ENCODE peak calls at places on chromosomes 12 and 14, in four cellular contexts. N is GM12878, O is HCT116, W is HepG2. B is an unnamed sample.

GRCh38 chr12:118960865-118961264 is 20.5 kb upstream of the SRRM4 start:
- DNase-seq in N (no peak), O (no peak), W (no peak), B (no peak)

GRCh38 chr14:90518941-90519256 is 122.1 kb downstream of the CALM1 start:
- DNase-seq in N (no peak), O (peak), W (peak), B (peak)

GRCh38 chr14:51938137-51938536 is 51.2 kb upstream of the RTRAF start:
- DNase-seq in N (no peak), O (no peak), W (no peak), B (no peak)

GRCh38 chr14:22200977-22201605 is 387.9 kb downstream of the DAD1 start:
- DNase-seq in N (peak), O (peak), W (peak), B (peak)

GRCh38 chr14:28515571-28515970 is 251.0 kb upstream of the FOXG1 start:
- DNase-seq in N (no peak), O (no peak), W (no peak), B (no peak)

GRCh38 chr12:224330-224729 is 10.4 kb upstream of the SLC6A12 start:
- DNase-seq in N (no peak), O (no peak), W (no peak), B (no peak)

GRCh38 chr14:22995889-22996611 is 13.7 kb upstream of the AJUBA start:
- DNase-seq in N (no peak), O (no peak), W (no peak), B (no peak)

GRCh38 chr14:44567997-44568396 is 60.9 kb upstream of the FSCB start:
- DNase-seq in N (no peak), O (no peak), W (no peak), B (no peak)

GRCh38 chr14:96705422-96706092 is 91.6 kb upstream of the VRK1 start:
- DNase-seq in N (no peak), O (no peak), W (no peak), B (no peak)

GRCh38 chr14:96711559-96712267 is 85.5 kb upstream of the VRK1 start:
- DNase-seq in N (no peak), O (no peak), W (no peak), B (no peak)

GRCh38 chr14:96702831-96703230 is 94.4 kb upstream of the VRK1 start:
- DNase-seq in N (no peak), O (no peak), W (no peak), B (no peak)

GRCh38 chr14:96710060-96710636 is 87.0 kb upstream of the VRK1 start:
- DNase-seq in N (no peak), O (no peak), W (no peak), B (no peak)

DNA sequence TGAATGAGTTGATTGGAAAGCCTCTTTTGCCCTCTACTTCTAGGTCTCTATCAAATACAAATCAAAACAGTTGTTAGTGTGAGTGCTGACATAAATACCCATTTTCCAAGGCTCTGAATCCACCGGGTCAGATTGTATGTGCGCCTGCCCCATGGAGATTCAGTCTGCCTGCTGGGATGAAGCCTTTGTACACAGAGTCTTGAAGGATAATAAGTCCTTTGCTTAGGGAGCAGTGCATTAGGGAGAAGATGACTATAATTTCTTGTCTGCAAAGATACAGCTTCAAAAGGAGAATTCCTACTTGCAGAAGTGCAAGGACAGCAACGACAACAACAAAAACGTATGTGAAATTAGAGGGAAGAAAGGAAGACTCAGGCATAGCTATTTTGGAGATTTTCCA is 90.3 kb upstream of the VRK1 start:
- DNase-seq in N (no peak), O (no peak), W (no peak), B (no peak)
- TF ChIP-seq ZBTB33 in N (no peak), O (no peak), W (no peak), B (no peak)

DNA sequence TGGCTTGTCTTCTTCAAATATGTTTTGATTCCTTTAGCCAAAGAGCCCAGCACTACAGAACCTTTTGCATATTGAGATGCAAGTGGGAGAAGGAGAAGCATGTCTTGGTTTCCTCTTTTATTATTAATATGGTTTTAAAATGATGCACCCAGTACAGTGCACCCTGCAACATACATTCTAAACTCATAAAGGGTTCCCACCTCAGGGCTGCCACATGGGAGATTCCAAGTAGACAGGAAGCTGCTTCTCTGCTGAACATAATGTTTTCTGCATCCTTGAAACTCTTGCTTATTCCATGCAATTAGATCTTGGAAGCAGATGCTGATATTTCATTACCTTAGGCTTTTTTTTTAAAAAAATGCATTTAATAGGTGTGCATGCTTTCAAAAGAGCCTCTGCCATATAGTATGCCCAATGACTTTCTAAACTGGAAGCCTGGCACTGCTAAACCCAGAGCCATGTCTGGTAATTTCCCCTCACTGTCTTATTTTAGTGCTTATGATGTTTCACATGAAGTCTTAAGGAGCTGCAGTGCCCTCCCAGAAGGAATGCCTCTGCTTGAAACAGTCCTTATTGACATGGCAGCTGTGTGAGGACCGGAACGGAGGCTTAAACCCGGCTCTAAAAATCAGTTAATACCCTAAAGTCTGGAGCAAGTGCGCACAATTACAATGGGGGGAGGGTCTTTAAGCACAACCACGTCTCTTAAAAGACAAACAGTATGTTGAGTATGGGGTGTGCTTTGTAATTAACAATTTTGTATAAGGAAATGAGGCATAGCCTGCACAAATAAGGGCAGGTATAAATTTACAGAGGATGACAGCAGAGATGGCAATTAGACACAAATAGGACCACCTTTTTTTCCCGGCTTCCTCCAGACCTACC is 2.0 kb upstream of the SIX1 start:
- DNase-seq in N (no peak), O (no peak), W (no peak), B (no peak)
- TF ChIP-seq EZH2 in N (no peak), O (no peak), W (no peak), B (no peak)

DNA sequence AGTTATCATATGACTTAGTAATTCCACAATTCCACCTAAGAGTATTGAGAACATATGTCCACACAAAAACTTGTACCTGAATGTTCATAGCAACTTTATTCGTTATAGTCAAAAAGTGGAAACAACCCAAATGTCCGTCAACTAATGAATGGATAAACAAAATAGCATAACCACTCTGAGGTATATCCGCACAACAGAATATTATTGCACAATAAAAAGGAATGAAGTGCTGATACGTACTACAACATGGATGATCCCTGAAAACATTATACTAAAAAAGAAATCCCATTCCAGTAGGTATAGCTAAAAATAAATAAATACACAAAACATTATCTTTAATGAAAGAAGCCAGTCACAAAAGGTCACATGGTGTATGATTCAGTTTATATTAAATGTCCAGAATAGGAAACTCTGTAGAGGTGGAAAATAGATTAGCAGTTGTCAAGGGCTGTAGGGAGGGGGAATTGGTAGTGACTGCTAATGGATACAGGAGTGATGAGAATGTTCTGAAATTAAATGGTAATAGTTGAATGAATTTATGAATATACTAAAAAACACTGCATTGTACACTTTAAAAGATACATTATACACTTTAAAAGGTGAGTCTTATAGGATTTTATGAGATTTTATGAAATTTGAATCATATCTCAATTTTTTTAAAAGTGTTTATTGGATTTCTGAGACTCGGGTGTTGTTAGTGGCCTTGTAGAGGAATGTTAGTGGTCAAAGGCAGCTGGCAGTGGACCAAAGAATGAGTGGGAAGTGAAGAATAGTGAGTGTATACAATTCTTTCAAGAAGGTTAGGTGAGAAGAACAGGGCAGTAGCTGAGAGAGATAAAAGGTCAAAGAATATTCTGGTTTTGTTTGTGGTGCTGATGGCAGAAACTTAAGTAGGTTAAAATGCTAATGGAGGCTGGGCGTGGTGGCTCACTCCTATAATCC is 36.3 kb upstream of the BAZ1A start:
- DNase-seq in N (no peak), O (no peak), W (no peak), B (no peak)
- TF ChIP-seq ZBTB33 in N (no peak), O (no peak), W (no peak), B (no peak)

DNA sequence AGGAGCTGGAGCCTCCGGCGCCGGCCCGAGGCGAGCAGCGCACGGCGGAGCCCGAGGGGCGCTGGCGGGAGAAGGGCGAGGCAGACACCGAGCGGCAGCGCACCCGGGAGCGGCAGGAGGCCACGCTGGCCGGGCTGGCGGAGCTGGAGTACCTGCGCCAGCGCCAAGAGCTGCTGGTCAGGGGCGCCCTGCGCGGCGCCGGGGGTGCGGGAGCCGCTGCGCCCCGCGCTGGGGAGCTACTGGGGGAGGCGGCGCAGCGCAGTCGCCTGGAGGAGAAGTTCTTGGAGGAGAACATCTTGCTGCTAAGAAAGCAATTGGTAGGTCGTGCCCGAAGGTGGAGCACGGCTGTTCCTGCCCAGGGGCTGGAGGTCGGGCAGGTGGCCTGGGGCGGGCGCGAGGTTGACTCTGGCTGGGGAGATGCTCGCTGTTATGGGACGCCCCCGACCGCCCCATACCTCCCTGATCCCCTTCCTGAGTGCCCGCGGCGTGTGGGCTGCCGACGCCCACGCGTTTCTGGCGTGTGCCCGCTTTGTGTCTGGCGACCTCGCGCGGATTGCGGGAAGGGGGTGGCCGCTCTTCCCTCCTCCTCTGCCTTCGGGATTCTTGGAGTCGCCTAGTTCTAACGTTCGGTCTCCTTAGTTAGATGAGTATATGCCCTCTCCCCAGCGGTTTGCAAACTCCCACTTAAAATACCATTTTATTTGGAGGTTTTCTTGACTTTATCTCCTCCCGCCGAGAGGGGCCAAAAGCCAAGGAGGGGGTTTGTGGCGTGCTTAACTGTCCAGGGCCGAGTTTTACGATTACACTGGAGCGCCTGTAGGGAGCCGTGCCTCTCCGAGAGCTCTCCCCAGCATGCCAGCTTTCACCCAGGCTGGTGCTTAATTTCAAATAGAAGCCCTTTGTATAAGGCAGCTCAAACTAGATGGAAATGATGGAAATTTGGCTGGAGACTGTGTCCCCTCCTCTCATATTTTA is 756 bp downstream of the DACT1 start:
- DNase-seq in N (no peak), O (no peak), W (no peak), B (peak)
- TF ChIP-seq EZH2 in N (no peak), O (no peak), W (peak), B (no peak)

GRCh38 chr14:64948612-64949210 is 6.2 kb upstream of the GPX2 start:
- DNase-seq in N (no peak), O (no peak), W (peak), B (no peak)
- TF ChIP-seq ZBTB33 in N (no peak), O (no peak), W (no peak), B (no peak)

DNA sequence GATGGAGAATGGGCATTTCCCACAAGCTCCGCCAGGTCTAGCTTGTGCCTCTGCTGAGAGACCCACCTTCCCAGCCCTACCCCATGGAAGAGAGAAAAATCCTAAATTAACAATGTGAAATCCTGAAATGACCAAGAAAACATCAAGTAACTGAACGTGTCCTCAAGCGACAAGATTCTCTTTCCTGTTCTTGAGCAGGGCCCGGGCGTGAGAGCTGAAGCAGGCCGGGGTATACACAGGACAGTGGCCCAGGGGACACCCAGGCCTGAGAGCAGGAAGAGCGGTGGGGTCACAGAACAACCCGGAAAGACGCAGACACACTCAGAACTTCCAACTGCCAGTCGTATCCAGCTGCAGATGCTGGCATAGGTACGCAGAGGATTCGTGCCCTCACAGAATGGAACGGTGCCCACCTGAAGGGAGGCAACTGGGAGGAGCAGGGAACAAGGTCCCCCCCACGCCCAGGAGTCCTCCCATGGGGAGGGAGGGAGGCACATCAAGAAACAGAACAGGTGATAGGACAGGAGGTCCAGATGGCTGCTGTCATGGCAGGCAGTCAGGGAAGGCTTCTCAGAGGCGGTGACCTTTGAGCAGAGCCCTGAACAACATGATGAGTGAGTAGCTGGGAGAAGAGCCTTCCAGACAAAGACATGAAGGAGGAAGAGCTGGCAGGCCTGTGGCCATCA is 9.1 kb downstream of the RIMBP2 start:
- DNase-seq in N (no peak), O (no peak), W (no peak), B (no peak)
- TF ChIP-seq EZH2 in N (no peak), O (no peak), W (no peak), B (no peak)

GRCh38 chr12:93387780-93388179 is 10.1 kb downstream of the NUDT4 start:
- DNase-seq in N (no peak), O (no peak), W (no peak), B (no peak)
- TF ChIP-seq ZBTB33 in N (no peak), O (no peak), W (no peak), B (no peak)

B was measured in K562.